ENCODE peak calls at places on chromosome 19, in seven cellular contexts. One of them, this sample, is unnamed.

GRCh38 chr19:4208385-4209094 is 20.8 kb upstream of the EBI3 start:
- DNase-seq in AG09309: no peak
- DNase-seq in kidney: no peak
- DNase-seq in GM23248: peak; percentile 48
- DNase-seq in thoracic aorta: no peak
- DNase-seq in brain microvascular endothelial cell: peak; percentile 45
- DNase-seq in hepatocyte: peak; percentile 55
- DNase-seq in this sample: no peak

GRCh38 chr19:47068246-47068645 is 19.8 kb upstream of the TMEM160 start:
- DNase-seq in AG09309: no peak
- DNase-seq in kidney: no peak
- DNase-seq in GM23248: no peak
- DNase-seq in thoracic aorta: no peak
- DNase-seq in brain microvascular endothelial cell: no peak
- DNase-seq in hepatocyte: no peak
- DNase-seq in this sample: no peak

GRCh38 chr19:52748336-52748950 is 13.6 kb upstream of the ZNF611 start:
- DNase-seq in AG09309: no peak
- DNase-seq in kidney: no peak
- DNase-seq in GM23248: peak; percentile 69
- DNase-seq in thoracic aorta: no peak
- DNase-seq in brain microvascular endothelial cell: no peak
- DNase-seq in hepatocyte: peak; percentile 74
- DNase-seq in this sample: no peak

GRCh38 chr19:32581704-32582164 is 744 bp downstream of the PDCD5 start:
- DNase-seq in AG09309: no peak
- DNase-seq in kidney: peak; percentile 82
- DNase-seq in GM23248: peak; percentile 67
- DNase-seq in thoracic aorta: no peak
- DNase-seq in brain microvascular endothelial cell: peak; percentile 36
- DNase-seq in hepatocyte: peak; percentile 39
- DNase-seq in this sample: no peak

GRCh38 chr19:47283405-47284059 is 8.8 kb downstream of the INAFM1 start:
- DNase-seq in AG09309: no peak
- DNase-seq in kidney: no peak
- DNase-seq in GM23248: no peak
- DNase-seq in thoracic aorta: no peak
- DNase-seq in brain microvascular endothelial cell: no peak
- DNase-seq in hepatocyte: no peak
- DNase-seq in this sample: no peak

GRCh38 chr19:38229585-38230073 is 5.6 kb upstream of the DPF1 start:
- DNase-seq in AG09309: peak; percentile 38
- DNase-seq in kidney: no peak
- DNase-seq in GM23248: peak; percentile 87
- DNase-seq in thoracic aorta: no peak
- DNase-seq in brain microvascular endothelial cell: peak; percentile 60
- DNase-seq in hepatocyte: peak; percentile 88
- DNase-seq in this sample: no peak

GRCh38 chr19:42051166-42052115 is 18.6 kb downstream of the GRIK5 start:
- DNase-seq in AG09309: no peak
- DNase-seq in kidney: no peak
- DNase-seq in GM23248: peak; percentile 62
- DNase-seq in thoracic aorta: no peak
- DNase-seq in brain microvascular endothelial cell: no peak
- DNase-seq in hepatocyte: peak; percentile 40
- DNase-seq in this sample: no peak

GRCh38 chr19:49852631-49853126 is 1.7 kb downstream of the PTOV1 start:
- DNase-seq in AG09309: no peak
- DNase-seq in kidney: no peak
- DNase-seq in GM23248: peak; percentile 39
- DNase-seq in thoracic aorta: no peak
- DNase-seq in brain microvascular endothelial cell: no peak
- DNase-seq in hepatocyte: no peak
- DNase-seq in this sample: no peak

GRCh38 chr19:42086188-42086736 is 10.3 kb downstream of the ZNF574 start:
- DNase-seq in AG09309: no peak
- DNase-seq in kidney: no peak
- DNase-seq in GM23248: no peak
- DNase-seq in thoracic aorta: no peak
- DNase-seq in brain microvascular endothelial cell: no peak
- DNase-seq in hepatocyte: no peak
- DNase-seq in this sample: no peak

GRCh38 chr19:2494084-2494446 is 18.1 kb downstream of the GADD45B start:
- DNase-seq in AG09309: no peak
- DNase-seq in kidney: no peak
- DNase-seq in GM23248: peak; percentile 97
- DNase-seq in thoracic aorta: no peak
- DNase-seq in brain microvascular endothelial cell: peak; percentile 53
- DNase-seq in hepatocyte: peak; percentile 49
- DNase-seq in this sample: no peak

GRCh38 chr19:46786236-46787039 is 2.0 kb downstream of the SLC1A5 start:
- DNase-seq in AG09309: peak; percentile 68
- DNase-seq in kidney: peak; percentile 90
- DNase-seq in GM23248: peak; percentile 92
- DNase-seq in thoracic aorta: no peak
- DNase-seq in brain microvascular endothelial cell: peak; percentile 64
- DNase-seq in hepatocyte: peak; percentile 84
- DNase-seq in this sample: no peak

GRCh38 chr19:2081873-2082810 is 14.0 kb downstream of the MOB3A start:
- DNase-seq in AG09309: no peak
- DNase-seq in kidney: peak; percentile 73
- DNase-seq in GM23248: no peak
- DNase-seq in thoracic aorta: no peak
- DNase-seq in brain microvascular endothelial cell: no peak
- DNase-seq in hepatocyte: no peak
- DNase-seq in this sample: no peak

GRCh38 chr19:3095375-3096191 is 1.4 kb downstream of the GNA11 start:
- DNase-seq in AG09309: no peak
- DNase-seq in kidney: peak; percentile 77
- DNase-seq in GM23248: peak; percentile 35
- DNase-seq in thoracic aorta: no peak
- DNase-seq in brain microvascular endothelial cell: no peak
- DNase-seq in hepatocyte: peak; percentile 64
- DNase-seq in this sample: no peak

GRCh38 chr19:15249912-15250634 is 17.8 kb upstream of the EPHX3 start:
- DNase-seq in AG09309: peak; percentile 85
- DNase-seq in kidney: peak; percentile 92
- DNase-seq in GM23248: peak; percentile 97
- DNase-seq in thoracic aorta: peak; percentile 48
- DNase-seq in brain microvascular endothelial cell: peak; percentile 91
- DNase-seq in hepatocyte: peak; percentile 39
- DNase-seq in this sample: no peak

GRCh38 chr19:37999309-38000213 is 92.6 kb downstream of the SIPA1L3 start:
- DNase-seq in AG09309: peak; percentile 95
- DNase-seq in kidney: peak; percentile 91
- DNase-seq in GM23248: peak; percentile 97
- DNase-seq in thoracic aorta: no peak
- DNase-seq in brain microvascular endothelial cell: peak; percentile 99
- DNase-seq in hepatocyte: no peak
- DNase-seq in this sample: peak; percentile 92

GRCh38 chr19:58181902-58182576 is 822 bp upstream of the ZNF274 start:
- DNase-seq in AG09309: no peak
- DNase-seq in kidney: no peak
- DNase-seq in GM23248: peak; percentile 34
- DNase-seq in thoracic aorta: no peak
- DNase-seq in brain microvascular endothelial cell: peak; percentile 39
- DNase-seq in hepatocyte: no peak
- DNase-seq in this sample: no peak

GRCh38 chr19:2546128-2547032 is 70.5 kb downstream of the GADD45B start:
- DNase-seq in AG09309: no peak
- DNase-seq in kidney: peak; percentile 98
- DNase-seq in GM23248: no peak
- DNase-seq in thoracic aorta: peak; percentile 85
- DNase-seq in brain microvascular endothelial cell: peak; percentile 62
- DNase-seq in hepatocyte: peak; percentile 80
- DNase-seq in this sample: no peak

GRCh38 chr19:6528544-6529121 is 2.2 kb upstream of the TNFSF9 start:
- DNase-seq in AG09309: no peak
- DNase-seq in kidney: no peak
- DNase-seq in GM23248: peak; percentile 18
- DNase-seq in thoracic aorta: no peak
- DNase-seq in brain microvascular endothelial cell: no peak
- DNase-seq in hepatocyte: no peak
- DNase-seq in this sample: no peak

GRCh38 chr19:377801-378581 is 31.0 kb downstream of the C2CD4C start:
- DNase-seq in AG09309: no peak
- DNase-seq in kidney: no peak
- DNase-seq in GM23248: peak; percentile 17
- DNase-seq in thoracic aorta: no peak
- DNase-seq in brain microvascular endothelial cell: no peak
- DNase-seq in hepatocyte: no peak
- DNase-seq in this sample: no peak

GRCh38 chr19:42216653-42217521 is 590 bp downstream of the DEDD2 start:
- DNase-seq in AG09309: no peak
- DNase-seq in kidney: peak; percentile 88
- DNase-seq in GM23248: peak; percentile 70
- DNase-seq in thoracic aorta: no peak
- DNase-seq in brain microvascular endothelial cell: peak; percentile 19
- DNase-seq in hepatocyte: peak; percentile 71
- DNase-seq in this sample: no peak

GRCh38 chr19:28977826-28978225 is 235.1 kb downstream of the UQCRFS1 start:
- DNase-seq in AG09309: no peak
- DNase-seq in kidney: no peak
- DNase-seq in GM23248: peak; percentile 42
- DNase-seq in thoracic aorta: no peak
- DNase-seq in brain microvascular endothelial cell: no peak
- DNase-seq in hepatocyte: no peak
- DNase-seq in this sample: no peak

GRCh38 chr19:33177417-33177976 is 16.6 kb upstream of the LRP3 start:
- DNase-seq in AG09309: no peak
- DNase-seq in kidney: no peak
- DNase-seq in GM23248: peak; percentile 90
- DNase-seq in thoracic aorta: peak; percentile 19
- DNase-seq in brain microvascular endothelial cell: peak; percentile 53
- DNase-seq in hepatocyte: peak; percentile 86
- DNase-seq in this sample: no peak

GRCh38 chr19:3471954-3472655 is 8.2 kb downstream of the SMIM24 start:
- DNase-seq in AG09309: no peak
- DNase-seq in kidney: no peak
- DNase-seq in GM23248: no peak
- DNase-seq in thoracic aorta: no peak
- DNase-seq in brain microvascular endothelial cell: no peak
- DNase-seq in hepatocyte: no peak
- DNase-seq in this sample: no peak

GRCh38 chr19:3753631-3754410 is 7.7 kb downstream of the APBA3 start:
- DNase-seq in AG09309: no peak
- DNase-seq in kidney: no peak
- DNase-seq in GM23248: no peak
- DNase-seq in thoracic aorta: no peak
- DNase-seq in brain microvascular endothelial cell: no peak
- DNase-seq in hepatocyte: no peak
- DNase-seq in this sample: no peak

GRCh38 chr19:41248895-41249294 is 15.3 kb upstream of the HNRNPUL1 start:
- DNase-seq in AG09309: no peak
- DNase-seq in kidney: no peak
- DNase-seq in GM23248: peak; percentile 25
- DNase-seq in thoracic aorta: no peak
- DNase-seq in brain microvascular endothelial cell: no peak
- DNase-seq in hepatocyte: no peak
- DNase-seq in this sample: no peak

GRCh38 chr19:45568732-45569131 is 15.9 kb downstream of the OPA3 start:
- DNase-seq in AG09309: no peak
- DNase-seq in kidney: no peak
- DNase-seq in GM23248: peak; percentile 94
- DNase-seq in thoracic aorta: no peak
- DNase-seq in brain microvascular endothelial cell: no peak
- DNase-seq in hepatocyte: peak; percentile 26
- DNase-seq in this sample: no peak

GRCh38 chr19:3025516-3025890 is 3.6 kb downstream of the TLE2 start:
- DNase-seq in AG09309: no peak
- DNase-seq in kidney: no peak
- DNase-seq in GM23248: no peak
- DNase-seq in thoracic aorta: no peak
- DNase-seq in brain microvascular endothelial cell: no peak
- DNase-seq in hepatocyte: peak; percentile 67
- DNase-seq in this sample: no peak

GRCh38 chr19:48630289-48631036 is 6.7 kb downstream of the DBP start:
- DNase-seq in AG09309: no peak
- DNase-seq in kidney: peak; percentile 92
- DNase-seq in GM23248: peak; percentile 63
- DNase-seq in thoracic aorta: no peak
- DNase-seq in brain microvascular endothelial cell: peak; percentile 51
- DNase-seq in hepatocyte: peak; percentile 89
- DNase-seq in this sample: no peak
- H3K4me3 ChIP-seq in AG09309: no peak overlapping the region
- H3K4me3 ChIP-seq in kidney: no peak overlapping the region
- H3K4me3 ChIP-seq in GM23248: no peak overlapping the region
- H3K4me3 ChIP-seq in thoracic aorta: peak overlapping the region; percentile 60
- H3K4me3 ChIP-seq in brain microvascular endothelial cell: peak overlapping the region; percentile 27
- H3K4me3 ChIP-seq in hepatocyte: no peak overlapping the region
- H3K4me3 ChIP-seq in this sample: no peak overlapping the region

DNA sequence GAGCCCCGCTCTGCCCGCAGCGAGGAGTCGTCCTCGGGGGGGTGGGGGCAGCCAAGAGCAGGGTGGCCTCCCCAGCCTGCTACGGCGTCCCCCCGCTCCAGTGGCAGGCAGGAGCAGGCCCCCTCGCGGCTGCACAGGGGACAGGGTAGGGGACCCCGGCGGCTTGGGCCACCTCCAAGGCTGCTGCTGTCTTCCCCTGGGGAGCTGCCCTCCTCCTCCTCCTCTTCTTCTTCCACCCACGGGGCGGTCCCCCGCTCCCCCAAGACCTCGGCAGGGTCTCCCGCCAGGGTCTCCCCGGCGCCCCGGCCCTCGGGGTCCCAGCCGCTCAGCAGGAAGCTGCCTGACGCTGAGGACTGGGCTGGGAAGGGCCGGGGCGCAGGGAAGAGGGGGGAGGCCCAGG is 12.7 kb downstream of the LMTK3 start:
- DNase-seq in AG09309: no peak
- DNase-seq in kidney: no peak
- DNase-seq in GM23248: no peak
- DNase-seq in thoracic aorta: no peak
- DNase-seq in brain microvascular endothelial cell: no peak
- DNase-seq in hepatocyte: peak; percentile 10
- DNase-seq in this sample: no peak
- H3K4me3 ChIP-seq in AG09309: no peak overlapping the region
- H3K4me3 ChIP-seq in kidney: no peak overlapping the region
- H3K4me3 ChIP-seq in GM23248: no peak overlapping the region
- H3K4me3 ChIP-seq in thoracic aorta: peak overlapping the region; percentile 21
- H3K4me3 ChIP-seq in brain microvascular endothelial cell: no peak overlapping the region
- H3K4me3 ChIP-seq in hepatocyte: no peak overlapping the region
- H3K4me3 ChIP-seq in this sample: no peak overlapping the region

GRCh38 chr19:17109300-17109699 is 33.7 kb downstream of the MYO9B start:
- DNase-seq in AG09309: no peak
- DNase-seq in kidney: no peak
- DNase-seq in GM23248: no peak
- DNase-seq in thoracic aorta: no peak
- DNase-seq in brain microvascular endothelial cell: no peak
- DNase-seq in hepatocyte: no peak
- DNase-seq in this sample: no peak
- H3K4me3 ChIP-seq in AG09309: no peak overlapping the region
- H3K4me3 ChIP-seq in kidney: no peak overlapping the region
- H3K4me3 ChIP-seq in GM23248: no peak overlapping the region
- H3K4me3 ChIP-seq in thoracic aorta: no peak overlapping the region
- H3K4me3 ChIP-seq in brain microvascular endothelial cell: no peak overlapping the region
- H3K4me3 ChIP-seq in hepatocyte: no peak overlapping the region
- H3K4me3 ChIP-seq in this sample: no peak overlapping the region

DNA sequence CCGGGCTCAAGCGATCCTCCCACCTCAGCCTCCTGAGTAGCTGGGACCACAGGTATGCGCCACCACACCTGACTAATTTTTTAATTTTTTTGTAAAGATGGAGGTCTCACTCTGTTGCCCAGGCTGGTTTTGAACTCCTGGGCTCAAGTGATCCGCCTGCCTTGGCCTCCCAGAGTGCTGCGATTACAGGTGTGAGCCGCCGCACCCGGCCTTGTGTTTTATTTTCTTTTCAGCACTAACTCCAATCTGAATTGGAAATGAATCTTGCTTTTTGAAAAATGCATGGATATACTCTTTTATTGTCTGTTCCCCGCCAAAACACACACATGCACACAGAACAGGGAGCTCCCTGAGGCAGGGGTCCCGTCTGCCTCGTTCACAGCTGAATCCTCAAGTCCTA is 1.3 kb upstream of the ISOC2 start:
- DNase-seq in AG09309: no peak
- DNase-seq in kidney: no peak
- DNase-seq in GM23248: no peak
- DNase-seq in thoracic aorta: no peak
- DNase-seq in brain microvascular endothelial cell: no peak
- DNase-seq in hepatocyte: no peak
- DNase-seq in this sample: no peak
- H3K4me3 ChIP-seq in AG09309: no peak overlapping the region
- H3K4me3 ChIP-seq in kidney: no peak overlapping the region
- H3K4me3 ChIP-seq in GM23248: no peak overlapping the region
- H3K4me3 ChIP-seq in thoracic aorta: no peak overlapping the region
- H3K4me3 ChIP-seq in brain microvascular endothelial cell: no peak overlapping the region
- H3K4me3 ChIP-seq in hepatocyte: no peak overlapping the region
- H3K4me3 ChIP-seq in this sample: no peak overlapping the region